ENCODE peak calls at places on chromosomes 16 and 17, in five cellular contexts. One of them, this sample, is unnamed. For H3K4me1, the result is how much of the 10 kb centered on the place peaks cover.

GRCh38 chr16:66516172-66516807 is 33.6 kb downstream of the TK2 start:
- DNase-seq in H1: no peak
- DNase-seq in H9: no peak
- DNase-seq in mesenchymal stem cell: no peak
- DNase-seq in trophoblast cell: no peak
- DNase-seq in this sample: no peak

GRCh38 chr17:73474370-73474988 is 162.7 kb upstream of the CDC42EP4 start:
- DNase-seq in H9: no peak
- DNase-seq in H1: no peak
- DNase-seq in trophoblast cell: peak
- DNase-seq in mesenchymal stem cell: peak
- DNase-seq in this sample: no peak

GRCh38 chr17:77445030-77445907 is 304.5 kb downstream of the SEC14L1 start:
- DNase-seq in trophoblast cell: no peak
- DNase-seq in H1: no peak
- DNase-seq in mesenchymal stem cell: no peak
- DNase-seq in H9: no peak
- DNase-seq in this sample: no peak

GRCh38 chr17:42266918-42267766 is 9.0 kb downstream of the STAT5B start:
- DNase-seq in mesenchymal stem cell: peak
- DNase-seq in H9: no peak
- DNase-seq in H1: no peak
- DNase-seq in trophoblast cell: peak
- DNase-seq in this sample: no peak

GRCh38 chr17:82929011-82929622 is 89.3 kb upstream of the ZNF750 start:
- DNase-seq in H9: no peak
- DNase-seq in trophoblast cell: no peak
- DNase-seq in H1: no peak
- DNase-seq in mesenchymal stem cell: no peak
- DNase-seq in this sample: no peak

GRCh38 chr16:85126731-85127662 is 14.7 kb upstream of the CIBAR2 start:
- DNase-seq in H9: no peak
- DNase-seq in trophoblast cell: no peak
- DNase-seq in mesenchymal stem cell: peak
- DNase-seq in H1: no peak
- DNase-seq in this sample: peak

GRCh38 chr17:63369233-63369632 is 76.9 kb downstream of the CYB561 start:
- DNase-seq in H1: no peak
- DNase-seq in mesenchymal stem cell: peak
- DNase-seq in H9: no peak
- DNase-seq in trophoblast cell: peak
- DNase-seq in this sample: no peak

GRCh38 chr16:85261657-85262557 is 149.6 kb upstream of the CIBAR2 start:
- DNase-seq in H9: no peak
- DNase-seq in trophoblast cell: no peak
- DNase-seq in mesenchymal stem cell: no peak
- DNase-seq in H1: no peak
- DNase-seq in this sample: no peak

GRCh38 chr17:49223517-49224197 is 6.9 kb downstream of the PHOSPHO1 start:
- DNase-seq in mesenchymal stem cell: peak
- DNase-seq in H9: peak
- DNase-seq in H1: no peak
- DNase-seq in trophoblast cell: no peak
- DNase-seq in this sample: peak

GRCh38 chr17:81203136-81203535 is 19.6 kb downstream of the CEP131 start:
- DNase-seq in H9: no peak
- DNase-seq in mesenchymal stem cell: no peak
- DNase-seq in trophoblast cell: no peak
- DNase-seq in H1: no peak
- DNase-seq in this sample: no peak

GRCh38 chr16:22614271-22614947 is 103.7 kb downstream of the NPIPB5 start:
- DNase-seq in mesenchymal stem cell: no peak
- DNase-seq in H9: no peak
- DNase-seq in H1: no peak
- DNase-seq in trophoblast cell: no peak
- DNase-seq in this sample: no peak

GRCh38 chr17:81591971-81592370 is 39.8 kb upstream of the FAAP100 start:
- DNase-seq in mesenchymal stem cell: no peak
- DNase-seq in H9: no peak
- DNase-seq in trophoblast cell: no peak
- DNase-seq in H1: no peak
- DNase-seq in this sample: no peak

GRCh38 chr17:44210342-44211192 is 8.9 kb downstream of the UBTF start:
- DNase-seq in H9: peak
- DNase-seq in trophoblast cell: peak
- DNase-seq in H1: peak
- DNase-seq in mesenchymal stem cell: peak
- DNase-seq in this sample: peak

GRCh38 chr17:76353004-76353598 is 615 bp downstream of the PRPSAP1 start:
- DNase-seq in mesenchymal stem cell: peak
- DNase-seq in H1: no peak
- DNase-seq in H9: peak
- DNase-seq in trophoblast cell: no peak
- DNase-seq in this sample: no peak

GRCh38 chr17:64063766-64064224 is 43.4 kb upstream of the ICAM2 start:
- DNase-seq in H9: peak
- DNase-seq in trophoblast cell: peak
- DNase-seq in H1: peak
- DNase-seq in mesenchymal stem cell: peak
- DNase-seq in this sample: peak

GRCh38 chr17:50547736-50548083 is 736 bp downstream of the SPATA20 start:
- DNase-seq in mesenchymal stem cell: no peak
- DNase-seq in H9: no peak
- DNase-seq in trophoblast cell: no peak
- DNase-seq in H1: no peak
- DNase-seq in this sample: no peak

GRCh38 chr17:17545031-17545820 is 46.3 kb downstream of the PEMT start:
- DNase-seq in H1: no peak
- DNase-seq in H9: no peak
- DNase-seq in mesenchymal stem cell: no peak
- DNase-seq in trophoblast cell: no peak
- DNase-seq in this sample: no peak

GRCh38 chr16:10616744-10617640 is 36.6 kb upstream of the EMP2 start:
- DNase-seq in mesenchymal stem cell: no peak
- DNase-seq in trophoblast cell: no peak
- DNase-seq in H1: no peak
- DNase-seq in H9: peak
- DNase-seq in this sample: no peak

GRCh38 chr17:61484174-61484573 is 32.0 kb downstream of the TBX4 start:
- DNase-seq in mesenchymal stem cell: no peak
- DNase-seq in H1: no peak
- DNase-seq in H9: no peak
- DNase-seq in trophoblast cell: no peak
- DNase-seq in this sample: no peak

GRCh38 chr16:54355251-54355650 is 68.7 kb upstream of the IRX3 start:
- DNase-seq in mesenchymal stem cell: peak
- DNase-seq in H9: no peak
- DNase-seq in H1: no peak
- DNase-seq in trophoblast cell: no peak
- DNase-seq in this sample: no peak

GRCh38 chr16:31273676-31274075 is 13.9 kb downstream of the ITGAM start:
- DNase-seq in H1: no peak
- DNase-seq in mesenchymal stem cell: no peak
- DNase-seq in trophoblast cell: no peak
- DNase-seq in H9: peak
- DNase-seq in this sample: no peak

GRCh38 chr17:7019839-7020519 is 2.9 kb upstream of the BCL6B start:
- DNase-seq in mesenchymal stem cell: peak
- DNase-seq in H9: peak
- DNase-seq in trophoblast cell: peak
- DNase-seq in H1: no peak
- DNase-seq in this sample: no peak

GRCh38 chr16:30005341-30006094 is 5.3 kb downstream of the DOC2A start:
- DNase-seq in mesenchymal stem cell: peak
- DNase-seq in H1: no peak
- DNase-seq in H9: no peak
- DNase-seq in trophoblast cell: peak
- DNase-seq in this sample: no peak

GRCh38 chr17:44122825-44123355 is 551 bp downstream of the HDAC5 start:
- DNase-seq in mesenchymal stem cell: no peak
- DNase-seq in H1: no peak
- DNase-seq in H9: no peak
- DNase-seq in trophoblast cell: no peak
- DNase-seq in this sample: no peak

GRCh38 chr17:69592692-69593350 is 178.3 kb downstream of the MAP2K6 start:
- DNase-seq in H1: no peak
- DNase-seq in mesenchymal stem cell: no peak
- DNase-seq in trophoblast cell: peak
- DNase-seq in H9: no peak
- DNase-seq in this sample: no peak

GRCh38 chr16:11966173-11966572 is 1.2 kb downstream of the TNFRSF17 start:
- DNase-seq in H1: no peak
- DNase-seq in mesenchymal stem cell: no peak
- DNase-seq in trophoblast cell: no peak
- DNase-seq in H9: no peak
- DNase-seq in this sample: no peak
- H3K4me2 ChIP-seq in H1: no peak
- H3K4me2 ChIP-seq in mesenchymal stem cell: no peak
- H3K4me2 ChIP-seq in trophoblast cell: no peak
- H3K4me2 ChIP-seq in H9: no peak
- H3K4me2 ChIP-seq in this sample: no peak

GRCh38 chr16:76956801-76957200 is 234.2 kb upstream of the MON1B start:
- DNase-seq in H1: no peak
- DNase-seq in trophoblast cell: peak
- DNase-seq in H9: no peak
- DNase-seq in mesenchymal stem cell: no peak
- DNase-seq in this sample: no peak

GRCh38 chr16:76956394-76956793 is 234.6 kb upstream of the MON1B start:
- DNase-seq in trophoblast cell: no peak
- DNase-seq in H1: no peak
- DNase-seq in mesenchymal stem cell: no peak
- DNase-seq in H9: no peak
- DNase-seq in this sample: no peak

GRCh38 chr16:76959166-76959565 is 231.8 kb upstream of the MON1B start:
- DNase-seq in mesenchymal stem cell: no peak
- DNase-seq in H9: no peak
- DNase-seq in trophoblast cell: peak
- DNase-seq in H1: no peak
- DNase-seq in this sample: no peak

DNA sequence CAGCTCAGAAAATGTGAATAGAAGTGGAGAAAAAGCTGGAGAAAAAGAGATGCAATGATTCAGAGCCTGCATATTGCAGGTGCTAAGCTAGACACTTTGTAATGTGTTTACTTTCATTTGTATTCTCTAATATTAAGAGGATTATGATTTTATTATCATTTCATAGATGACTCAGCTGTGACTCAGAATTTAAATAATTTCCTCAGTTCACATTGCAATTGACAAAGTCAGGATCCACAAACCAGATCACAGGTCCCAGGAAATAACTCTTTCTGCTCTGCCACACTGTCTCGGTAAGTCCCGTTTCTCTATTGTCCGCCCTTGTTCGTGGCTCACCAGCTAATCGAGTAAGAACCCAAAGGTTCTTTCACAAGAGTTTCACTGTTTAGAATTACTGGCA is 235.4 kb upstream of the MON1B start:
- DNase-seq in mesenchymal stem cell: no peak
- DNase-seq in H1: no peak
- DNase-seq in trophoblast cell: no peak
- DNase-seq in H9: no peak
- DNase-seq in this sample: no peak
- H2BK12ac ChIP-seq in mesenchymal stem cell: no peak
- H2BK12ac ChIP-seq in H1: no peak
- H2BK12ac ChIP-seq in trophoblast cell: no peak
- H2BK12ac ChIP-seq in H9: no peak
- H2BK12ac ChIP-seq in this sample: no peak

GRCh38 chr16:15521390-15521757 is 87.0 kb downstream of the BMERB1 start:
- DNase-seq in mesenchymal stem cell: peak
- DNase-seq in trophoblast cell: no peak
- DNase-seq in H9: no peak
- DNase-seq in H1: no peak
- DNase-seq in this sample: no peak

GRCh38 chr16:15524966-15525365 is 90.6 kb downstream of the BMERB1 start:
- DNase-seq in trophoblast cell: no peak
- DNase-seq in H1: no peak
- DNase-seq in H9: no peak
- DNase-seq in mesenchymal stem cell: no peak
- DNase-seq in this sample: no peak

GRCh38 chr16:15521758-15522509 is 87.5 kb downstream of the BMERB1 start:
- DNase-seq in H1: no peak
- DNase-seq in H9: no peak
- DNase-seq in mesenchymal stem cell: peak
- DNase-seq in trophoblast cell: no peak
- DNase-seq in this sample: no peak

GRCh38 chr16:15523939-15524338 is 89.6 kb downstream of the BMERB1 start:
- DNase-seq in trophoblast cell: no peak
- DNase-seq in H1: no peak
- DNase-seq in mesenchymal stem cell: no peak
- DNase-seq in H9: no peak
- DNase-seq in this sample: no peak

GRCh38 chr16:15523092-15523541 is 88.7 kb downstream of the BMERB1 start:
- DNase-seq in H9: no peak
- DNase-seq in mesenchymal stem cell: no peak
- DNase-seq in H1: no peak
- DNase-seq in trophoblast cell: no peak
- DNase-seq in this sample: no peak
- H3K4me1 ChIP-seq in H9: under half
- H3K4me1 ChIP-seq in mesenchymal stem cell: under half
- H3K4me1 ChIP-seq in H1: under half
- H3K4me1 ChIP-seq in trophoblast cell: under half
- H3K4me1 ChIP-seq in this sample: under half

GRCh38 chr17:65857713-65858112 is 296.3 kb upstream of the AXIN2 start:
- DNase-seq in H1: no peak
- DNase-seq in mesenchymal stem cell: no peak
- DNase-seq in H9: no peak
- DNase-seq in trophoblast cell: no peak
- DNase-seq in this sample: no peak

GRCh38 chr17:65856865-65857264 is 295.4 kb upstream of the AXIN2 start:
- DNase-seq in H9: no peak
- DNase-seq in trophoblast cell: no peak
- DNase-seq in H1: no peak
- DNase-seq in mesenchymal stem cell: no peak
- DNase-seq in this sample: no peak

GRCh38 chr17:65855675-65856074 is 294.2 kb upstream of the AXIN2 start:
- DNase-seq in trophoblast cell: no peak
- DNase-seq in H1: no peak
- DNase-seq in H9: no peak
- DNase-seq in mesenchymal stem cell: no peak
- DNase-seq in this sample: no peak

GRCh38 chr17:65851965-65852736 is 290.7 kb upstream of the AXIN2 start:
- DNase-seq in mesenchymal stem cell: no peak
- DNase-seq in H9: no peak
- DNase-seq in H1: no peak
- DNase-seq in trophoblast cell: no peak
- DNase-seq in this sample: no peak

GRCh38 chr17:65855245-65855644 is 293.8 kb upstream of the AXIN2 start:
- DNase-seq in H1: peak
- DNase-seq in H9: no peak
- DNase-seq in trophoblast cell: peak
- DNase-seq in mesenchymal stem cell: no peak
- DNase-seq in this sample: no peak
- H3K4me2 ChIP-seq in H1: no peak
- H3K4me2 ChIP-seq in H9: no peak
- H3K4me2 ChIP-seq in trophoblast cell: no peak
- H3K4me2 ChIP-seq in mesenchymal stem cell: no peak
- H3K4me2 ChIP-seq in this sample: no peak

GRCh38 chr16:52515068-52515671 is 31.8 kb downstream of the TOX3 start:
- DNase-seq in trophoblast cell: no peak
- DNase-seq in H1: no peak
- DNase-seq in mesenchymal stem cell: no peak
- DNase-seq in H9: no peak
- DNase-seq in this sample: no peak
- H2BK12ac ChIP-seq in trophoblast cell: no peak
- H2BK12ac ChIP-seq in H1: no peak
- H2BK12ac ChIP-seq in mesenchymal stem cell: no peak
- H2BK12ac ChIP-seq in H9: no peak
- H2BK12ac ChIP-seq in this sample: no peak

GRCh38 chr17:57033296-57033695 is 51.8 kb upstream of the AKAP1 start:
- DNase-seq in trophoblast cell: no peak
- DNase-seq in H9: no peak
- DNase-seq in H1: no peak
- DNase-seq in mesenchymal stem cell: no peak
- DNase-seq in this sample: no peak
- H3K4me1 ChIP-seq in trophoblast cell: under half
- H3K4me1 ChIP-seq in H9: under half
- H3K4me1 ChIP-seq in H1: under half
- H3K4me1 ChIP-seq in mesenchymal stem cell: under half
- H3K4me1 ChIP-seq in this sample: under half

This sample was measured in neuronal stem cell.